ENCODE peak calls at places on chromosomes 7 and 10, in five cellular contexts. L, H, U, R and Y are unnamed samples.

GRCh38 chr7:101598422-101598957 is 30.6 kb downstream of the MYL10 start:
- DNase-seq in R (no peak), H (no peak), L (no peak), U (no peak), Y (no peak)

GRCh38 chr7:104973909-104974415 is 40.0 kb upstream of the KMT2E start:
- DNase-seq in U (peak), L (peak), H (no peak), R (no peak), Y (no peak)

GRCh38 chr7:119197872-119198527 is 973.5 kb downstream of the ANKRD7 start:
- DNase-seq in L (peak), R (peak), H (peak), U (no peak), Y (peak)

GRCh38 chr7:112579388-112579787 is 98.6 kb downstream of the LSMEM1 start:
- DNase-seq in H (no peak), U (no peak), L (no peak), R (no peak), Y (no peak)

GRCh38 chr7:64997164-64997908 is 6.5 kb upstream of the ZNF117 start:
- DNase-seq in R (no peak), U (no peak), L (no peak), H (no peak), Y (no peak)

GRCh38 chr7:128989961-128990360 is 52.2 kb downstream of the IRF5 start:
- DNase-seq in U (no peak), L (no peak), R (no peak), H (no peak), Y (no peak)

GRCh38 chr7:155644971-155645509 is 579 bp downstream of the RBM33 start:
- DNase-seq in U (no peak), L (peak), R (peak), H (peak), Y (peak)

GRCh38 chr7:151885202-151885580 is 8.3 kb upstream of the PRKAG2 start:
- DNase-seq in L (no peak), R (no peak), H (no peak), U (no peak), Y (no peak)

GRCh38 chr10:59176241-59177030 is at the start of gene PHYHIPL:
- DNase-seq in U (no peak), L (no peak), H (peak), R (no peak), Y (peak)

GRCh38 chr7:141200191-141201108 is 126.6 kb downstream of the TMEM178B start:
- DNase-seq in L (no peak), U (no peak), H (no peak), R (no peak), Y (no peak)
- TF ChIP-seq CTCF in L (no peak), U (no peak), H (no peak), R (no peak), Y (no peak)

DNA sequence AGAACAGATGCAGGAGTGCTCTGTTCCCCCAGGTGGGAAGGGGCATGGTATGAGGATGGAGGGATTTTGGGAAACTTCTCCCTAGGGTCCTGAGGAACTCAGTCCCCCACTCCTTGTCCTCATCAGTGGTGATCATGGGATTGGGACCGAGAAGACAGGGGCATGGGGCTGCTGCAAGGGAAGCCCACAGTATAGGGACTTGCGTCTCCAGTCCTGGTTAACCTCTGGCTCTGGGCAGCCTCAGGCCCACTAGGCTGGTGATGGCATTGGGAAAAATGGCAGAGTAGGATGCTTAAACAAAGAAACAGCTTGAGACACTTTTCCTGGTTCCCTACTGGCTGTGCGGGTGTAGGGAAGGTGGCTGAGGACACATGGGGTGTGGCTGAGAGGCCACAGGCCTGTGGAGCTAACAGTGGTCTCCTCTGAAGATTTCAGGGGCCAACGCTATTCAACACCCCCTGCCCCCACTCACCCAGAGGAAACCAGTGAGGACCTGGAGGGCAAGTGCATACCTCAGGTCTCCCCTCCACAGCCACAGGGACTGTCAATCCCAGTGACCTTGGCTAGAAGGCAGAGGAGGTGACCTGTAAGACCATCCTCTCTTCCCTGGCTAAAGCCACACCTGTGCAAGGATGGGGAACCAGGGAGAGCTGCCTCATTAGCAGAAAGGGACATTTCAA is 261.3 kb downstream of the CCSER2 start:
- DNase-seq in H (no peak), L (no peak), U (no peak), R (no peak), Y (no peak)
- TF ChIP-seq CTCF in H (no peak), L (no peak), U (no peak), R (no peak), Y (no peak)

DNA sequence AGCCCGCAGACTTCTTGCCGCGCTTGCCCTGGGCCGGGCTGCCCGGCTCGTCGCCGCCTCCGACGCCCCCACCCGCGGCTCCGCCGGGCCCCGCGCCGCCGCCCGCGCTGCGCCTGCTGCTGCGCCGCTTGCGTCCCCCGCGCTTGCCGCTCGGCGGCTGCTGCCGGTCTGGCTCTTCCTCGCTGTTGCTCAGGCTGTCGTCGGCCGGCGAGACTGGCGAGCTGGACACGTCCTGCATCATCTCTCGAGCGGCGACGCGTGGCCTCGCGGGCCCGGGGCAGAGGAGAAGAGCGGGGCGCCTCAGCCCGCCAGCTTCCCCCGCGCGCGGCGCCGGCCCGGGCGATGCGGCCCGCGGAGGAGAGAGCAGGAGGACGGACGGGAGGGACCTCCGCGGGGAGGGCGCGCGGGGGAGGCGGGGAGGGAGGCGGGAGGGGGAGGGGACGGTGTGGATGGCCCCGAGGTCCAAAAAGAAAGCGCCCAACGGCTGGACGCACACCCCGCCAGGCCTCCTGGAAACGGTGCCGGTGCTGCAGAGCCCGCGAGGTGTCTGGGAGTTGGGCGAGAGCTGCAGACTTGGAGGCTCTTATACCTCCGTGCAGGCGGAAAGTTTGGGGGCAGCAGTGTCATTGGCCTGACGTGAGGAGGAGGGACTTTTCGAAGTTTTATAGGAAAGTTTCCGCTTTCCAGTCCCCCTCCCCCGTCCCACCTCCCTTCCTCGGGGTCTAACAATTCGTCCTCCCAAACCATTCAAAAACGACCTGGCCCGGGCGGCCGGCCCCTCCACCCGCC is at the start of gene TWIST1:
- DNase-seq in H (peak), U (peak), R (no peak), L (peak), Y (peak)
- TF ChIP-seq CTCF in H (no peak), U (no peak), R (no peak), L (no peak), Y (no peak)

GRCh38 chr10:71714055-71714454 is 5.5 kb downstream of the C10orf105 start:
- DNase-seq in H (no peak), R (no peak), U (no peak), L (no peak), Y (no peak)

GRCh38 chr10:71712572-71713134 is 6.9 kb downstream of the C10orf105 start:
- DNase-seq in L (no peak), R (peak), H (no peak), U (no peak), Y (no peak)

GRCh38 chr10:71712170-71712569 is 7.4 kb downstream of the C10orf105 start:
- DNase-seq in H (no peak), R (no peak), L (no peak), U (no peak), Y (no peak)

GRCh38 chr10:71714592-71714991 is 5.0 kb downstream of the C10orf105 start:
- DNase-seq in L (no peak), H (no peak), R (no peak), U (no peak), Y (no peak)

GRCh38 chr10:71713135-71714040 is 6.2 kb downstream of the C10orf105 start:
- DNase-seq in L (peak), U (peak), H (no peak), R (peak), Y (no peak)
- TF ChIP-seq CTCF in L (peak), U (peak), H (peak), R (no peak), Y (no peak)

GRCh38 chr7:1368682-1369571 is 90.3 kb downstream of the MICALL2 start:
- DNase-seq in U (no peak), R (peak), H (peak), L (no peak), Y (peak)
- TF ChIP-seq CTCF in U (peak), R (peak), H (peak), L (no peak), Y (no peak)

GRCh38 chr10:128324058-128324457 is 197.8 kb upstream of the MKI67 start:
- DNase-seq in U (no peak), R (no peak), L (no peak), H (peak), Y (no peak)
- TF ChIP-seq CTCF in U (no peak), R (no peak), L (no peak), H (no peak), Y (no peak)

DNA sequence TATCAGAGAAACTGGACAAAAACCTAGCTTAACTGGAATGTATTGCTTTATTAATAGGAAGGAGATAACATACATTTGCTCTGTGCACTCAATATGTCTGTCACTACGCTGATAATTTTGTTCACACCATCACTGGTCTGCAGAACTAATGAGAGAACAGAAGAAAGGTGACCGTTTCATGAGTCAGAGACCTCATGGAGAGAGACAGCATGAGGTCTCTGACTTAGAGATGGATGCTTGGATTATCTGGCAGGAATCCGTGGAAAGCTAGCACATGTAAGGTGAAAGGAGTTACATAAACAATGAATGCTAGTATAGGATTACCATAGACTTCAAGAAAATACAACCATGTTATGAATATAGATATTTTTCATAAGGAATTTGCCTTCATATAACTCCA is 947.3 kb downstream of the IPMK start:
- DNase-seq in U (no peak), H (no peak), R (no peak), L (no peak), Y (no peak)
- TF ChIP-seq CTCF in U (no peak), H (no peak), R (no peak), L (no peak), Y (no peak)

GRCh38 chr10:91742189-91742588 is 56.0 kb upstream of the TNKS2 start:
- DNase-seq in U (no peak), R (no peak), L (no peak), H (no peak), Y (no peak)

GRCh38 chr10:91743460-91743859 is 54.8 kb upstream of the TNKS2 start:
- DNase-seq in R (no peak), U (no peak), H (no peak), L (no peak), Y (no peak)

GRCh38 chr10:91740353-91740924 is 57.8 kb upstream of the TNKS2 start:
- DNase-seq in R (no peak), L (no peak), H (no peak), U (no peak), Y (no peak)

DNA sequence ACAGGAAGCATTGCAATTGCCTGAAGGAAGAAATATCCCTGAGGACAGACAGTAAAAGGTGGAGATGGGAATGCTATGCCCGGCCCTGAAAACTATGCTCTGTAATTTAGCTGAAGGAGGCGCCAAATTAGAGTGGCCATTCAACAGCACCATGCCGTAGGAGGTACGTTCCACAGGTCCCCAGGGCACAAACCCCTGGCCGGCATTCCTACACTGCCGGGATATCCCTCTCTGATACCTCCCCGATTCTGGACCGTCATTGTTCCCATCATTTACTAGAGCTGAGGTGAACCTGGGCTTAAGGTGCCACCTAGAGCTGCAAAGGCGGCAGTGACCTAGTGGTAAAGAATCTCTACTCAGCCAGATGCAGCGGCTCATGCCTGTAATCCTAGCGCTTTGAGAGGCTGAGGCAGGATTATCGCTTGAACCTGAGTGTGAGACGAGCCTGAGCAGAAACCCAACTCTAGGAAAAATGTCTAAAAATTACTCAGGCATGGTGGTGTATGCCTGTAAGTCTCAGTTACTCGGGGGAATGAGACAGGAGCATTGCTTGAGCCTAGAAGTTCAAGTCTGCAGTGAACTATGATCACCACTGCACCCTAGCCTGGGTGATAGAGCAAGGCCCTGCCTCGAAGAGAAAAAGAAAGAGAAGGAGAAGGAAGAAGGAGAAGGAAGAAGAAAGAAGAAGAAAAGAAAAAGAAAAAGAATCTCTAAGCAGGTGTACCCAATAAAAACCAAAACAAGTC is 53.0 kb upstream of the TNKS2 start:
- DNase-seq in U (no peak), H (peak), L (peak), R (no peak), Y (no peak)
- TF ChIP-seq CTCF in U (peak), H (peak), L (peak), R (no peak), Y (no peak)